ENCODE peak calls at places on chromosomes 2 and 18, in seven cellular contexts. S is GM10248, V is PC-9, C is epithelial cell of esophagus, Y is GM23338, N is omental fat pad, O is Peyer's patch. J is an unnamed sample.
A peak's percentile ranks its signal among the peaks of the same experiment; 100 is the strongest.

GRCh38 chr2:39664898-39665591 is 672 bp upstream of the TMEM178A start:
- DNase-seq in C (no peak), V (no peak), S (no peak), Y (peak; percentile 67), O (no peak), N (no peak), J (peak; percentile 54)

GRCh38 chr2:197259470-197259999 is 51.0 kb downstream of the ANKRD44 start:
- DNase-seq in Y (no peak), O (no peak), V (no peak), S (no peak), N (no peak), C (no peak), J (no peak)

GRCh38 chr18:36349552-36349951 is 52.0 kb downstream of the FHOD3 start:
- DNase-seq in Y (no peak), C (peak; percentile 45), N (no peak), V (peak; percentile 42), S (no peak), O (no peak), J (no peak)

GRCh38 chr18:72995558-72995957 is 127.8 kb upstream of the NETO1 start:
- DNase-seq in O (no peak), S (no peak), V (no peak), N (no peak), C (peak; percentile 73), Y (no peak), J (no peak)

GRCh38 chr2:63544017-63544627 is 44.2 kb downstream of the WDPCP start:
- DNase-seq in V (no peak), Y (peak; percentile 19), S (peak; percentile 18), O (no peak), N (no peak), C (peak; percentile 22), J (no peak)

GRCh38 chr2:101473911-101474751 is 781 bp downstream of the RFX8 start:
- DNase-seq in S (no peak), V (no peak), Y (peak; percentile 80), N (no peak), C (peak; percentile 16), O (no peak), J (peak; percentile 39)

GRCh38 chr2:196176142-196176738 is 4.9 kb upstream of the STK17B start:
- DNase-seq in V (no peak), N (no peak), Y (no peak), S (peak; percentile 64), O (peak; percentile 86), C (no peak), J (no peak)

GRCh38 chr18:57925706-57926105 is 118.3 kb upstream of the NEDD4L start:
- DNase-seq in Y (no peak), V (peak; percentile 51), O (no peak), C (peak; percentile 79), S (no peak), N (no peak), J (no peak)

GRCh38 chr2:176491172-176491904 is 222.1 kb downstream of the MTX2 start:
- DNase-seq in Y (peak; percentile 27), V (peak; percentile 60), O (peak; percentile 23), N (no peak), C (peak; percentile 99), S (peak; percentile 75), J (peak; percentile 36)

GRCh38 chr2:190714958-190715357 is 66.1 kb downstream of the NAB1 start:
- DNase-seq in C (peak; percentile 59), Y (no peak), N (no peak), V (no peak), O (no peak), S (no peak), J (no peak)

GRCh38 chr18:44900627-44901026 is 219.9 kb downstream of the SETBP1 start:
- DNase-seq in N (no peak), Y (no peak), V (no peak), S (no peak), C (peak; percentile 81), O (no peak), J (no peak)

GRCh38 chr18:44898536-44898935 is 217.8 kb downstream of the SETBP1 start:
- DNase-seq in C (peak; percentile 12), Y (no peak), O (no peak), S (no peak), V (peak; percentile 54), N (no peak), J (no peak)

GRCh38 chr18:44899832-44900231 is 219.1 kb downstream of the SETBP1 start:
- DNase-seq in S (no peak), C (no peak), O (no peak), V (no peak), Y (no peak), N (no peak), J (no peak)

GRCh38 chr18:44903327-44903726 is 222.6 kb downstream of the SETBP1 start:
- DNase-seq in Y (no peak), O (no peak), N (no peak), S (no peak), V (no peak), C (no peak), J (no peak)

GRCh38 chr18:44901283-44901682 is 220.6 kb downstream of the SETBP1 start:
- DNase-seq in C (no peak), Y (peak; percentile 36), V (no peak), O (no peak), N (no peak), S (no peak), J (no peak)
- TF ChIP-seq CTCF in C (peak; percentile 40), Y (peak; percentile 73), V (no peak), O (no peak), N (no peak), S (peak; percentile 21), J (no peak)

GRCh38 chr18:69588301-69588700 is 187.6 kb downstream of the DOK6 start:
- DNase-seq in O (no peak), C (no peak), V (no peak), N (no peak), S (no peak), Y (peak; percentile 34), J (no peak)
- TF ChIP-seq CTCF in O (no peak), C (no peak), V (no peak), N (no peak), S (no peak), Y (peak; percentile 30), J (no peak)

DNA sequence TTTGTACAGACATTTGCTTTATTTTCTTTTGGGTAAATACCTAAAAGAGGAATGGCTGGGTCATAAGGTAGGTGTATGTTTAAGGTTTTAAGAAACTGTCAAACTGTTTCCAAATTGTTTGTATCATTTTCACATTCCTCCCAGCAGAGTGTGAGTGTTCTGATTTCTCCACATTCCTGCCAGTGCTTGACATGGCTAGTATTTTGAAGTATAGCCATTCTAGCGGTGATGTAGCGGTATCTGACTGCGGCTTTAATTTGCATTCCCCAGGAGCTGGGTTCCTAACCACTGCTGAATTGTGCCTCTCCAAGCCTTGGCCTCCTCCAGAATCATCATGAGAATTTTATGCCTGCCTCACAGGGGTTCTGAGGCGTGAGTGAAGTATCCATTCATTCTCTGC is 61.8 kb upstream of the ARL4C start:
- DNase-seq in S (no peak), N (no peak), V (no peak), Y (no peak), O (no peak), C (no peak), J (no peak)
- TF ChIP-seq CTCF in S (no peak), N (no peak), V (no peak), Y (no peak), O (no peak), C (peak; percentile 23), J (no peak)

GRCh38 chr2:222052934-222053367 is 245.8 kb downstream of the PAX3 start:
- DNase-seq in Y (peak; percentile 92), S (no peak), C (no peak), V (no peak), O (no peak), N (no peak), J (no peak)
- TF ChIP-seq CTCF in Y (peak; percentile 43), S (no peak), C (peak; percentile 39), V (peak; percentile 54), O (no peak), N (no peak), J (no peak)